ENCODE peak calls at places on chromosomes 1 and 21, in seven cellular contexts. K, D, W, L, M, C and H are unnamed samples.

GRCh38 chr21:17758703-17759102 is 60.5 kb downstream of the C21orf91 start:
- ATAC-seq in L (no peak), K (no peak), W (peak), C (no peak), D (no peak), M (peak), H (peak)

GRCh38 chr1:109228167-109228566 is 14.4 kb downstream of the SARS1 start:
- ATAC-seq in C (no peak), D (no peak), W (no peak), M (no peak), L (no peak), K (no peak), H (no peak)

GRCh38 chr1:63255153-63255552 is 67.2 kb upstream of the FOXD3 start:
- ATAC-seq in W (no peak), L (no peak), M (no peak), K (no peak), C (no peak), D (no peak), H (no peak)

GRCh38 chr1:93740141-93740540 is 58.5 kb upstream of the BCAR3 start:
- ATAC-seq in M (no peak), C (no peak), D (no peak), L (no peak), W (no peak), K (no peak), H (no peak)

GRCh38 chr1:234515411-234515810 is 36.4 kb upstream of the TARBP1 start:
- ATAC-seq in M (no peak), K (no peak), D (no peak), W (no peak), L (peak), C (peak), H (no peak)

GRCh38 chr21:45430521-45431501 is 25.8 kb downstream of the COL18A1 start:
- ATAC-seq in L (no peak), C (peak), W (peak), K (no peak), M (no peak), D (no peak), H (no peak)

GRCh38 chr1:152760551-152761190 is 2.8 kb downstream of the KPRP start:
- ATAC-seq in K (no peak), C (no peak), W (no peak), M (no peak), L (no peak), D (no peak), H (no peak)

GRCh38 chr1:159896086-159896930 is 3.7 kb downstream of the CFAP45 start:
- ATAC-seq in L (no peak), C (no peak), D (no peak), M (peak), W (no peak), K (peak), H (peak)

GRCh38 chr1:212260557-212261342 is 24.5 kb upstream of the PPP2R5A start:
- ATAC-seq in M (no peak), K (no peak), C (peak), W (peak), D (no peak), L (peak), H (no peak)

GRCh38 chr1:205217418-205217817 is 5.9 kb upstream of the DSTYK start:
- ATAC-seq in D (no peak), M (no peak), L (no peak), C (no peak), K (no peak), W (no peak), H (no peak)

GRCh38 chr1:152580433-152580832 is at the start of gene LCE3D:
- ATAC-seq in K (no peak), W (no peak), C (no peak), L (no peak), M (no peak), D (no peak), H (no peak)

GRCh38 chr1:201356236-201356635 is 21.2 kb downstream of the TNNT2 start:
- ATAC-seq in C (no peak), L (no peak), W (no peak), D (no peak), K (no peak), M (no peak), H (no peak)

GRCh38 chr1:38334930-38335592 is 288.5 kb upstream of the POU3F1 start:
- ATAC-seq in K (no peak), C (no peak), D (no peak), W (no peak), M (no peak), L (no peak), H (no peak)

GRCh38 chr1:10818262-10819197 is 22.1 kb upstream of the CASZ1 start:
- ATAC-seq in D (no peak), K (no peak), W (no peak), C (no peak), M (no peak), L (no peak), H (no peak)

GRCh38 chr1:84365225-84366221 is 32.8 kb upstream of the DNASE2B start:
- ATAC-seq in M (peak), L (peak), W (peak), K (peak), D (peak), C (peak), H (peak)

GRCh38 chr1:205914730-205915129 is 28.5 kb downstream of the SLC26A9 start:
- ATAC-seq in W (no peak), L (no peak), K (no peak), M (peak), D (no peak), C (no peak), H (no peak)

GRCh38 chr1:1775364-1776226 is 2.7 kb downstream of the NADK start:
- ATAC-seq in L (no peak), M (no peak), C (no peak), D (peak), W (no peak), K (peak), H (no peak)

GRCh38 chr1:54585181-54586066 is 37.4 kb downstream of the ACOT11 start:
- ATAC-seq in D (no peak), K (no peak), W (no peak), C (no peak), L (no peak), M (peak), H (no peak)

GRCh38 chr1:159663547-159663946 is 50.8 kb downstream of the CRP start:
- ATAC-seq in C (no peak), K (no peak), M (no peak), W (no peak), L (no peak), D (no peak), H (no peak)

GRCh38 chr1:236773919-236774318 is 21.2 kb upstream of the MTR start:
- ATAC-seq in C (no peak), K (no peak), L (no peak), M (peak), W (no peak), D (no peak), H (no peak)

GRCh38 chr1:67597336-67597735 is 87.7 kb upstream of the GADD45A start:
- ATAC-seq in K (no peak), C (no peak), W (no peak), M (no peak), D (no peak), L (no peak), H (no peak)

GRCh38 chr1:85351202-85351828 is 74.9 kb upstream of the BCL10 start:
- ATAC-seq in C (no peak), D (no peak), W (no peak), L (no peak), M (peak), K (no peak), H (no peak)

GRCh38 chr1:201740086-201740541 is 88.8 kb upstream of the IPO9 start:
- ATAC-seq in C (peak), K (peak), W (peak), L (no peak), D (no peak), M (no peak), H (no peak)

GRCh38 chr21:41168391-41169257 is 664 bp downstream of the BACE2 start:
- ATAC-seq in W (no peak), M (peak), L (peak), K (peak), C (peak), D (no peak), H (peak)

GRCh38 chr1:61330018-61330417 is 247.7 kb downstream of the NFIA start:
- ATAC-seq in D (no peak), M (no peak), L (no peak), W (no peak), C (no peak), K (no peak), H (no peak)

GRCh38 chr1:76065212-76065611 is 9.3 kb upstream of the ST6GALNAC3 start:
- ATAC-seq in D (no peak), L (no peak), M (no peak), K (no peak), C (no peak), W (no peak), H (no peak)

GRCh38 chr1:166170075-166170474 is 3.3 kb upstream of the FAM78B start:
- ATAC-seq in C (no peak), W (no peak), M (peak), D (peak), K (no peak), L (no peak), H (no peak)

GRCh38 chr1:203026666-203027663 is 674 bp downstream of the PPFIA4 start:
- ATAC-seq in W (peak), L (peak), C (peak), K (no peak), M (peak), D (peak), H (peak)

GRCh38 chr1:116983112-116983511 is 18.4 kb upstream of the CD101 start:
- ATAC-seq in C (no peak), K (no peak), D (no peak), L (no peak), M (no peak), W (no peak), H (no peak)

GRCh38 chr1:44884746-44885145 is 41.7 kb upstream of the PTCH2 start:
- ATAC-seq in K (peak), W (no peak), C (no peak), L (no peak), D (no peak), M (no peak), H (peak)

GRCh38 chr21:30990514-30991304 is 47.6 kb downstream of the KRTAP19-8 start:
- ATAC-seq in L (no peak), C (no peak), M (no peak), W (no peak), K (no peak), D (no peak), H (no peak)

GRCh38 chr1:63592536-63593302 is 492 bp upstream of the PGM1 start:
- ATAC-seq in D (no peak), M (no peak), W (no peak), C (no peak), K (no peak), L (no peak), H (no peak)

DNA sequence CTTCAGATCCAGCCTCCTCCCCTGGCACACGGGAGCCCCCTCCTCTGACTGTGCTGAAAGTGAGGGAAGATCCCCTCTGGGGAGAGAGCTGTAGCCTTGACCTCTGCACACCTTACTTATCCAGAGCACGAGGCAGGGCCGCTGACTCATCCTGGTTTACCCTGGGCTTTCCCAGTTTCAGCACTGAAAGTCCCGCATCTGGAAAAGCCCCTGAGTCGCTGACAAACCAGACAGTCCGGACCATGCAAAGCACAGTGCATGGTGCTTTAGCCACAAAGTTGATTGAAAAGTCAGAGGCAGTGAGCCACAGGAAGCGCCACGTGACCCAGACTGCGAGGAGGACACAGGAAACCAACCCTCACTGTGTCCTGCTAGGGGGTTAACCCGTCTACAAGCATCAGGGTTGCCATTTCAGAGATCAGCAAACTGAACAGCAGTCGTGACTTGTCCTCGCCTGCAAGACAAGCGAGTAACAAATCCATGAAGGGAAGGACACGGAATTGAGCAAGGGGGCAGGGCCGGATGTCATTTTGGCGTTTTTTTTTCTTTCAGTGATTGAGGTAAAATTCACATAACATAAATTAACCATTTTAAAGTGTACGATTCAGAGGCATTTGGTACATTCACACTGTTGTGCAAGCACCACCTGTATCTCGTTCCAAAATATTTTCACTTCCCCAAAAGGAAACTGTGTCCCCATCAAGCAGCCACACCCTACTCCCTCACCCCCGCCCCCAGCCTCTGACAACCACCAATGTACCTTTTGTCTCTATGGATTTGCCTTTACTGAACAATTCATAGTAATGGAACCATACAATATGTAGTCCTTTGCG is 19.9 kb upstream of the IFNGR2 start:
- ATAC-seq in D (peak), M (peak), L (peak), C (peak), W (peak), K (peak), H (peak)
- TF ChIP-seq POLR2A in D (peak), M (no peak), L (no peak), C (no peak), W (no peak), K (peak), H (no peak)

GRCh38 chr1:177170756-177171535 is at the start of gene BRINP2:
- ATAC-seq in M (peak), L (peak), W (no peak), D (peak), K (peak), C (no peak), H (peak)

GRCh38 chr1:177171536-177172123 is 872 bp downstream of the BRINP2 start:
- ATAC-seq in M (no peak), W (no peak), L (no peak), D (no peak), K (peak), C (no peak), H (no peak)

GRCh38 chr1:177172331-177172730 is 1.6 kb downstream of the BRINP2 start:
- ATAC-seq in C (no peak), M (no peak), K (no peak), D (no peak), W (no peak), L (no peak), H (no peak)

GRCh38 chr1:177173976-177174375 is 3.2 kb downstream of the BRINP2 start:
- ATAC-seq in L (no peak), W (no peak), K (no peak), D (no peak), C (no peak), M (no peak), H (no peak)

DNA sequence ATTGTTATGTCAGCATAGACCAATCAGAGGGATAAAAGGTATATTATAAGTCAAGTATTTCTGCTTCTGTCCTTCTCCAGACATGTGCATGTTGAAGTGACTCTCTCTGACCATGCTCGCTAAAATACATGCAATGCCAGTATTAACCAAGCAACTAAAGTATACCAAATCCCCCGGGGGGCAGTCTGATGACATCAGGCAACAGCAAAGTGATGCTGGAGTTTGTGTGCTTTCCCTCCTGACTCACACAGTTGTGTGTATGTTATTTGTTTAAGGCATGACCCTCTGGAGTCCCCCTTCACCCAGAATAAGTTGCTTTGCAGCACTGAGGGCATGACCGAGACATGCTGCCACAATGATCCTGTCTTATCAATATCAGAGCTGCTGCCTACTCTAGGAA is 2.1 kb downstream of the BRINP2 start:
- ATAC-seq in M (no peak), D (no peak), K (no peak), L (no peak), W (no peak), C (no peak), H (no peak)
- H3K27ac ChIP-seq in M (no peak), D (no peak), K (no peak), L (no peak), W (no peak), C (no peak), H (no peak)

GRCh38 chr1:47437518-47438320 is at the start of gene FOXD2:
- ATAC-seq in L (peak), K (peak), M (peak), C (peak), D (peak), W (peak), H (peak)
- TF ChIP-seq POLR2A in L (peak), K (peak), M (peak), C (peak), D (peak), W (no peak), H (peak)

DNA sequence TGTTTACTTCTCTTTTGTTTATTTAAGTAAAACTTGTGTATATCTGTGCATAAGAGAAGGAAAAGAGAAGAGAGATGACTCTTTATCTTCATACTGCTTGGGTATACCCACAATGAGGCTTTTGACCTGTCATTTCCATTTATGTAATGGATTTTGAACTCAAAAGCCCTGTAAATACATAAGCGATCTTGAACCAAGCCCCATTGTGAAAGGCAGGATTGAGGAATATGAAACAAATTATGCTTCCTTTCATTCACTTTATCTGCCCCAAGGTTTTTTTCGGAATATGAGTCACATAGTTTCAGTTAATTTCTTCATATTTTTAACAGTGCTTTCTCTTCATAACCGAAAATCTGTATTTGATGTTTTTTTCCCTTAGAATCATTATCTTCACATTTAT is 21.4 kb downstream of the CNST start:
- ATAC-seq in M (no peak), D (no peak), K (peak), W (no peak), L (no peak), C (no peak), H (no peak)
- H3K27ac ChIP-seq in M (peak), D (no peak), K (peak), W (peak), L (no peak), C (no peak), H (peak)

GRCh38 chr21:14486869-14487268 is 59.2 kb downstream of the SAMSN1 start:
- ATAC-seq in M (no peak), C (no peak), D (no peak), K (no peak), L (no peak), W (peak), H (no peak)
- TF ChIP-seq POLR2A in M (no peak), C (no peak), D (no peak), K (no peak), L (no peak), W (peak), H (no peak)

DNA sequence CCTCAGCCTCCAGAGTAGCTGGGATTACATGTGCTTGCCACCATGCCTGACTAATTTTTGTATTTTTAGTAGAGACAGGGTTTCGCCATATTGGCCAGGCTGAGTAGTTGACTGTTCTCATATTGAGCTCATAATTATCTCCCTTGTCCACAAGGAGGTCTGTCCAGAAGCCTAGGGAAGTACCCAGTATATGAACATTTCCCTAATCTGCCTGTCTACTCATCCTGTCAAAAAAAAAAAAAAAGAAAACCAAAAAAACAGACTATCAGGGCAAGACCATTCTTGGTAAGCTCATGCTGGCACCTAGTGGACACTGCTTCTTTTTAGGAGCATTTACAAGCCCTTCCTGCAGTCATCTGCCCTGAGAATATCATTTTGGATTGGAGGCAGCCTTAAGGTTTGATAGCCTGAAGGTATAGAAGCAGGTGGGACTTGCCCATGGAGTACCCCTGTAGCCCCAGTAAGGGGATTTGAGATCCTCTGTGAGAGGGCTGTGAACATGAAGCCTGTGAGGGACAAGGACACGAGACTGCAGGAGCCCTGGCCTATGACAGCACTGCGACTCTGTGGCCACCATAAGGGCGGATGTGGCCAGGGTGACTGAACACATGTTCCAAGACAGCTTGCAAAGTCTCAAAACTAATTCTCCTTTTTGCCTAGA is 10.8 kb upstream of the DUSP12 start:
- ATAC-seq in C (peak), W (peak), D (peak), K (peak), M (no peak), L (peak), H (peak)
- H3K27ac ChIP-seq in C (no peak), W (no peak), D (peak), K (no peak), M (no peak), L (no peak), H (no peak)

GRCh38 chr1:156129687-156130577 is 15.4 kb downstream of the LMNA start:
- ATAC-seq in M (peak), C (peak), D (peak), L (peak), K (peak), W (peak), H (peak)
- TF ChIP-seq POLR2A in M (no peak), C (no peak), D (no peak), L (peak), K (peak), W (no peak), H (no peak)